ENCODE peak calls at places on chromosome 11, in ten cellular contexts. J, W, C, Z, K, T, N, O, E and X are unnamed samples.

GRCh38 chr11:72772059-72772458 is 19.9 kb upstream of the ARAP1 start:
- DNase-seq in K (no peak), O (no peak), N (no peak), W (no peak), J (no peak), Z (no peak), C (no peak), T (no peak), E (no peak), X (no peak)

GRCh38 chr11:11382858-11383532 is 29.9 kb upstream of the CSNK2A3 start:
- DNase-seq in T (no peak), C (no peak), J (peak), E (no peak), N (no peak), O (no peak), K (no peak), W (no peak), Z (no peak), X (no peak)

GRCh38 chr11:32034149-32034548 is 56.7 kb upstream of the RCN1 start:
- DNase-seq in Z (no peak), W (no peak), N (peak), C (peak), T (peak), K (no peak), O (no peak), J (no peak), E (no peak), X (peak)

GRCh38 chr11:117822522-117823033 is 2.0 kb downstream of the FXYD2 start:
- DNase-seq in N (no peak), T (no peak), O (no peak), K (no peak), C (no peak), J (no peak), Z (no peak), E (no peak), W (no peak), X (no peak)

GRCh38 chr11:36598051-36598450 is at the start of gene RAG2:
- DNase-seq in N (no peak), W (no peak), C (no peak), J (no peak), O (no peak), T (no peak), E (no peak), Z (no peak), K (no peak), X (no peak)

GRCh38 chr11:83259559-83259958 is 26.6 kb downstream of the CCDC90B start:
- DNase-seq in Z (no peak), O (no peak), N (no peak), K (no peak), W (no peak), E (no peak), C (no peak), T (no peak), J (no peak), X (no peak)

GRCh38 chr11:33893711-33894401 is 2.0 kb upstream of the LMO2 start:
- DNase-seq in E (no peak), O (no peak), Z (no peak), W (no peak), T (peak), C (no peak), K (no peak), J (no peak), N (no peak), X (no peak)

GRCh38 chr11:132685174-132685611 is 847.1 kb downstream of the OPCML start:
- DNase-seq in N (peak), O (peak), J (no peak), T (peak), W (no peak), K (no peak), E (no peak), C (peak), Z (no peak), X (peak)

GRCh38 chr11:16632295-16633200 is 105.9 kb upstream of the C11orf58 start:
- DNase-seq in O (no peak), T (peak), N (peak), W (no peak), C (peak), Z (no peak), E (no peak), J (no peak), K (no peak), X (no peak)

GRCh38 chr11:495537-495931 is 11.5 kb downstream of the RNH1 start:
- DNase-seq in Z (no peak), T (no peak), K (no peak), E (peak), W (no peak), J (no peak), N (peak), C (no peak), O (no peak), X (no peak)

GRCh38 chr11:45238724-45239123 is 47.4 kb downstream of the SYT13 start:
- DNase-seq in K (no peak), O (peak), C (peak), T (peak), N (peak), Z (peak), E (no peak), W (no peak), J (no peak), X (no peak)

GRCh38 chr11:34492806-34493414 is 20.7 kb downstream of the ELF5 start:
- DNase-seq in N (peak), Z (peak), J (peak), K (no peak), W (peak), C (peak), T (peak), O (no peak), E (peak), X (no peak)

GRCh38 chr11:44304091-44305084 is 5.6 kb downstream of the ALX4 start:
- DNase-seq in T (no peak), K (no peak), Z (no peak), O (no peak), N (no peak), J (no peak), W (no peak), C (peak), E (no peak), X (no peak)

GRCh38 chr11:10293423-10294288 is at the start of gene SBF2:
- DNase-seq in C (peak), Z (peak), W (peak), O (peak), T (peak), K (no peak), N (peak), J (peak), E (no peak), X (peak)

GRCh38 chr11:78339483-78339882 is 78.1 kb downstream of the GAB2 start:
- DNase-seq in Z (no peak), C (no peak), K (no peak), E (no peak), J (no peak), O (no peak), T (no peak), W (no peak), N (no peak), X (no peak)

GRCh38 chr11:29120329-29120695 is 896.5 kb downstream of the KCNA4 start:
- DNase-seq in Z (no peak), N (no peak), W (no peak), O (no peak), K (no peak), E (no peak), T (no peak), C (no peak), J (no peak), X (no peak)

GRCh38 chr11:63212742-63213141 is 30.7 kb downstream of the SLC22A25 start:
- DNase-seq in E (no peak), N (peak), C (peak), J (no peak), W (no peak), T (peak), K (no peak), O (no peak), Z (peak), X (no peak)

GRCh38 chr11:44615913-44616806 is 50.7 kb downstream of the CD82 start:
- DNase-seq in E (no peak), W (no peak), C (no peak), N (no peak), T (no peak), O (no peak), Z (no peak), J (no peak), K (no peak), X (no peak)

GRCh38 chr11:46520971-46521745 is 72.7 kb downstream of the AMBRA1 start:
- DNase-seq in K (no peak), W (peak), C (peak), E (no peak), O (no peak), N (peak), T (peak), J (no peak), Z (no peak), X (no peak)

GRCh38 chr11:60251485-60252207 is 8.7 kb upstream of the MS4A4E start:
- DNase-seq in T (peak), Z (no peak), E (no peak), C (peak), N (peak), W (peak), J (no peak), O (no peak), K (no peak), X (no peak)